ENCODE peak calls at places on chromosome 12, in ten cellular contexts. Y is aorta, C is GM23248, M is neural progenitor cell, W is HTR-8/SVneo, O is lower leg skin, Q is fibroblast of the conjunctiva, D is left lobe of liver, A is H54, I is GF-D8. X is an unnamed sample.

GRCh38 chr12:130167537-130167936 is 5.3 kb downstream of the FZD10 start:
- DNase-seq in W (no peak), D (no peak), M (no peak), O (no peak), A (no peak), Y (no peak), Q (no peak), C (no peak), I (no peak), X (no peak)

GRCh38 chr12:106019130-106019529 is 119.6 kb downstream of the NUAK1 start:
- DNase-seq in W (no peak), Q (no peak), Y (no peak), I (no peak), C (peak), A (no peak), D (no peak), O (no peak), M (no peak), X (no peak)

GRCh38 chr12:56158926-56159461 is 835 bp downstream of the MYL6 start:
- DNase-seq in M (peak), W (peak), Y (peak), I (peak), O (peak), D (peak), A (no peak), Q (peak), C (peak), X (no peak)

GRCh38 chr12:27521066-27521465 is 2.9 kb upstream of the PPFIBP1 start:
- DNase-seq in W (peak), Y (peak), M (no peak), O (no peak), C (peak), Q (no peak), I (no peak), D (no peak), A (no peak), X (no peak)

GRCh38 chr12:32052300-32052691 is 54.4 kb upstream of the BICD1 start:
- DNase-seq in M (no peak), I (no peak), Q (no peak), C (no peak), W (no peak), A (no peak), D (no peak), Y (no peak), O (no peak), X (no peak)

GRCh38 chr12:115079760-115080159 is 395.8 kb upstream of the TBX3 start:
- DNase-seq in I (no peak), W (no peak), Q (no peak), C (no peak), Y (no peak), A (no peak), O (no peak), D (no peak), M (no peak), X (no peak)

GRCh38 chr12:53219116-53219955 is 12.3 kb upstream of the ITGB7 start:
- DNase-seq in O (no peak), Q (no peak), W (no peak), C (peak), M (no peak), D (no peak), Y (peak), I (no peak), A (no peak), X (no peak)

GRCh38 chr12:43310596-43310995 is 241.4 kb downstream of the ADAMTS20 start:
- DNase-seq in Y (no peak), I (no peak), O (no peak), D (no peak), A (no peak), W (no peak), M (no peak), C (no peak), Q (no peak), X (no peak)

GRCh38 chr12:3223601-3224529 is 146.7 kb downstream of the TSPAN9 start:
- DNase-seq in D (no peak), C (no peak), Y (no peak), W (no peak), M (no peak), Q (no peak), O (no peak), I (no peak), A (no peak), X (no peak)

GRCh38 chr12:2215709-2216560 is 163.1 kb downstream of the CACNA1C start:
- DNase-seq in D (no peak), C (peak), M (no peak), Q (no peak), Y (no peak), W (no peak), A (no peak), I (no peak), O (no peak), X (no peak)

GRCh38 chr12:111298583-111299436 is 70.1 kb downstream of the PHETA1 start:
- DNase-seq in M (peak), A (peak), O (no peak), D (no peak), Q (peak), Y (no peak), W (peak), I (no peak), C (peak), X (no peak)

GRCh38 chr12:124422142-124422569 is 127.3 kb downstream of the RFLNA start:
- DNase-seq in D (no peak), Y (no peak), A (peak), M (no peak), C (peak), Q (no peak), W (peak), I (no peak), O (peak), X (no peak)

GRCh38 chr12:62873116-62873825 is 61.7 kb downstream of the PPM1H start:
- DNase-seq in M (no peak), D (no peak), Q (no peak), A (no peak), Y (no peak), W (no peak), C (no peak), I (no peak), O (no peak), X (no peak)

GRCh38 chr12:88132387-88132786 is 9.5 kb downstream of the CEP290 start:
- DNase-seq in A (no peak), D (no peak), C (no peak), W (no peak), M (no peak), Y (no peak), Q (no peak), I (no peak), O (no peak), X (no peak)

GRCh38 chr12:6211421-6211869 is 11.2 kb downstream of the CD9 start:
- DNase-seq in W (no peak), C (peak), Y (peak), I (no peak), D (no peak), Q (peak), M (no peak), A (no peak), O (no peak), X (no peak)

GRCh38 chr12:57101892-57102695 is 9.1 kb downstream of the STAT6 start:
- DNase-seq in I (no peak), C (no peak), D (peak), M (no peak), O (no peak), A (no peak), W (no peak), Y (no peak), Q (no peak), X (no peak)

GRCh38 chr12:1117970-1118563 is 127.0 kb downstream of the ERC1 start:
- DNase-seq in I (peak), W (peak), A (no peak), M (peak), C (peak), Y (peak), Q (peak), O (peak), D (peak), X (no peak)

GRCh38 chr12:130526813-130527212 is 189.1 kb downstream of the PIWIL1 start:
- DNase-seq in C (peak), A (peak), D (no peak), I (no peak), O (no peak), M (peak), Y (no peak), W (no peak), Q (no peak), X (no peak)

GRCh38 chr12:50400104-50400637 is 514 bp upstream of the LARP4 start:
- DNase-seq in I (no peak), Y (no peak), W (no peak), C (no peak), O (no peak), Q (no peak), A (no peak), D (no peak), M (no peak), X (no peak)

GRCh38 chr12:90327783-90328743 is 619.4 kb upstream of the ATP2B1 start:
- DNase-seq in Y (no peak), C (no peak), D (no peak), I (no peak), W (no peak), Q (no peak), A (no peak), O (no peak), M (no peak), X (no peak)

GRCh38 chr12:97650242-97650641 is 187.6 kb downstream of the RMST start:
- DNase-seq in A (no peak), M (no peak), O (no peak), D (no peak), I (no peak), C (no peak), W (no peak), Y (no peak), Q (no peak), X (no peak)

GRCh38 chr12:92394895-92395294 is 249.2 kb upstream of the BTG1 start:
- DNase-seq in M (no peak), C (no peak), O (no peak), A (no peak), Y (no peak), D (no peak), W (no peak), Q (no peak), I (no peak), X (no peak)

GRCh38 chr12:1873531-1874149 is 44.8 kb downstream of the CACNA2D4 start:
- DNase-seq in M (no peak), D (no peak), Q (no peak), O (no peak), A (no peak), C (no peak), W (no peak), Y (no peak), I (no peak), X (no peak)

GRCh38 chr12:69070319-69071090 is 137.5 kb upstream of the CPM start:
- DNase-seq in W (peak), A (peak), I (no peak), Y (peak), Q (peak), C (peak), D (peak), O (peak), M (peak), X (no peak)

GRCh38 chr12:54306925-54307731 is 6.3 kb upstream of the NFE2 start:
- DNase-seq in C (peak), M (no peak), I (peak), Q (peak), O (peak), D (peak), Y (peak), W (peak), A (peak), X (peak)

GRCh38 chr12:71410844-71411243 is 28.8 kb upstream of the LGR5 start:
- DNase-seq in W (no peak), A (no peak), C (no peak), M (no peak), I (no peak), D (no peak), Q (no peak), Y (no peak), O (no peak), X (no peak)

GRCh38 chr12:10341892-10342509 is 34.3 kb downstream of the KLRD1 start:
- DNase-seq in M (no peak), Y (no peak), W (no peak), A (no peak), Q (no peak), I (no peak), D (no peak), C (no peak), O (no peak), X (no peak)

GRCh38 chr12:130710001-130710732 is 5.9 kb downstream of the RIMBP2 start:
- DNase-seq in C (no peak), Y (no peak), O (no peak), I (no peak), A (no peak), D (no peak), W (no peak), M (no peak), Q (no peak), X (peak)